ENCODE peak calls at places on chromosomes 5 and 9, in five cellular contexts. One of them, this sample, is unnamed.

GRCh38 chr9:114238919-114239879 is 83.7 kb upstream of the ORM1 start:
- DNase-seq in left lung: peak
- DNase-seq in adrenal gland: peak
- DNase-seq in cardiac muscle cell: peak
- DNase-seq in DND-41: no peak
- DNase-seq in this sample: peak

GRCh38 chr9:116589392-116590354 is 97.4 kb upstream of the TRIM32 start:
- DNase-seq in cardiac muscle cell: no peak
- DNase-seq in DND-41: peak
- DNase-seq in left lung: no peak
- DNase-seq in adrenal gland: no peak
- DNase-seq in this sample: peak

GRCh38 chr5:90113108-90113507 is 296.4 kb downstream of the CETN3 start:
- DNase-seq in cardiac muscle cell: no peak
- DNase-seq in left lung: no peak
- DNase-seq in DND-41: no peak
- DNase-seq in adrenal gland: no peak
- DNase-seq in this sample: no peak

GRCh38 chr9:92289708-92290390 is 3.6 kb downstream of the IARS1 start:
- DNase-seq in DND-41: no peak
- DNase-seq in adrenal gland: no peak
- DNase-seq in left lung: no peak
- DNase-seq in cardiac muscle cell: no peak
- DNase-seq in this sample: no peak

GRCh38 chr9:96567203-96567700 is 52.4 kb downstream of the CDC14B start:
- DNase-seq in adrenal gland: no peak
- DNase-seq in cardiac muscle cell: no peak
- DNase-seq in left lung: no peak
- DNase-seq in DND-41: no peak
- DNase-seq in this sample: peak

GRCh38 chr9:133943036-133943780 is 48.9 kb downstream of the VAV2 start:
- DNase-seq in DND-41: no peak
- DNase-seq in adrenal gland: no peak
- DNase-seq in left lung: peak
- DNase-seq in cardiac muscle cell: no peak
- DNase-seq in this sample: peak

GRCh38 chr5:142364251-142365145 is 39.7 kb upstream of the SPRY4 start:
- DNase-seq in DND-41: no peak
- DNase-seq in adrenal gland: peak
- DNase-seq in cardiac muscle cell: no peak
- DNase-seq in left lung: no peak
- DNase-seq in this sample: peak

GRCh38 chr9:73269430-73270101 is 117.9 kb downstream of the ANXA1 start:
- DNase-seq in left lung: no peak
- DNase-seq in DND-41: no peak
- DNase-seq in cardiac muscle cell: peak
- DNase-seq in adrenal gland: no peak
- DNase-seq in this sample: no peak

GRCh38 chr5:8908055-8908683 is 637.7 kb downstream of the SEMA5A start:
- DNase-seq in cardiac muscle cell: peak
- DNase-seq in adrenal gland: peak
- DNase-seq in DND-41: peak
- DNase-seq in left lung: no peak
- DNase-seq in this sample: peak

GRCh38 chr9:70407081-70407503 is 7.4 kb downstream of the KLF9 start:
- DNase-seq in DND-41: no peak
- DNase-seq in left lung: no peak
- DNase-seq in cardiac muscle cell: no peak
- DNase-seq in adrenal gland: no peak
- DNase-seq in this sample: no peak

GRCh38 chr5:149581931-149582768 is 852 bp downstream of the ARHGEF37 start:
- DNase-seq in DND-41: no peak
- DNase-seq in cardiac muscle cell: peak
- DNase-seq in adrenal gland: no peak
- DNase-seq in left lung: no peak
- DNase-seq in this sample: no peak

GRCh38 chr5:138790684-138791083 is 37.5 kb downstream of the CTNNA1 start:
- DNase-seq in adrenal gland: no peak
- DNase-seq in left lung: no peak
- DNase-seq in DND-41: no peak
- DNase-seq in cardiac muscle cell: no peak
- DNase-seq in this sample: no peak

GRCh38 chr5:158914008-158914407 is 185.7 kb downstream of the EBF1 start:
- DNase-seq in left lung: no peak
- DNase-seq in DND-41: no peak
- DNase-seq in adrenal gland: no peak
- DNase-seq in cardiac muscle cell: no peak
- DNase-seq in this sample: no peak

GRCh38 chr9:108543251-108543768 is 312.5 kb downstream of the ACTL7B start:
- DNase-seq in left lung: no peak
- DNase-seq in DND-41: no peak
- DNase-seq in adrenal gland: no peak
- DNase-seq in cardiac muscle cell: no peak
- DNase-seq in this sample: no peak

GRCh38 chr5:111772456-111772855 is 15.5 kb upstream of the NREP start:
- DNase-seq in DND-41: peak
- DNase-seq in adrenal gland: peak
- DNase-seq in left lung: no peak
- DNase-seq in cardiac muscle cell: no peak
- DNase-seq in this sample: peak

GRCh38 chr5:60458669-60459068 is 241.3 kb downstream of the DEPDC1B start:
- DNase-seq in adrenal gland: no peak
- DNase-seq in cardiac muscle cell: no peak
- DNase-seq in left lung: no peak
- DNase-seq in DND-41: no peak
- DNase-seq in this sample: no peak
- TF ChIP-seq CTCF in adrenal gland: no peak
- TF ChIP-seq CTCF in cardiac muscle cell: no peak
- TF ChIP-seq CTCF in left lung: no peak
- TF ChIP-seq CTCF in DND-41: no peak
- TF ChIP-seq CTCF in this sample: peak

GRCh38 chr5:128081111-128081865 is 2.3 kb upstream of the SLC12A2 start:
- DNase-seq in DND-41: no peak
- DNase-seq in left lung: no peak
- DNase-seq in cardiac muscle cell: no peak
- DNase-seq in adrenal gland: no peak
- DNase-seq in this sample: no peak
- TF ChIP-seq CTCF in DND-41: peak
- TF ChIP-seq CTCF in left lung: peak
- TF ChIP-seq CTCF in cardiac muscle cell: no peak
- TF ChIP-seq CTCF in adrenal gland: no peak
- TF ChIP-seq CTCF in this sample: no peak

GRCh38 chr9:89602978-89603628 is 1.7 kb upstream of the GADD45G start:
- DNase-seq in adrenal gland: peak
- DNase-seq in cardiac muscle cell: peak
- DNase-seq in left lung: peak
- DNase-seq in DND-41: peak
- DNase-seq in this sample: peak

GRCh38 chr9:89604463-89605180 is at the start of gene GADD45G:
- DNase-seq in left lung: peak
- DNase-seq in adrenal gland: peak
- DNase-seq in cardiac muscle cell: peak
- DNase-seq in DND-41: peak
- DNase-seq in this sample: peak

GRCh38 chr9:89605181-89606048 is 603 bp downstream of the GADD45G start:
- DNase-seq in adrenal gland: peak
- DNase-seq in left lung: peak
- DNase-seq in DND-41: peak
- DNase-seq in cardiac muscle cell: peak
- DNase-seq in this sample: peak

GRCh38 chr9:89601856-89602562 is 2.8 kb upstream of the GADD45G start:
- DNase-seq in cardiac muscle cell: no peak
- DNase-seq in DND-41: no peak
- DNase-seq in adrenal gland: peak
- DNase-seq in left lung: no peak
- DNase-seq in this sample: no peak

DNA sequence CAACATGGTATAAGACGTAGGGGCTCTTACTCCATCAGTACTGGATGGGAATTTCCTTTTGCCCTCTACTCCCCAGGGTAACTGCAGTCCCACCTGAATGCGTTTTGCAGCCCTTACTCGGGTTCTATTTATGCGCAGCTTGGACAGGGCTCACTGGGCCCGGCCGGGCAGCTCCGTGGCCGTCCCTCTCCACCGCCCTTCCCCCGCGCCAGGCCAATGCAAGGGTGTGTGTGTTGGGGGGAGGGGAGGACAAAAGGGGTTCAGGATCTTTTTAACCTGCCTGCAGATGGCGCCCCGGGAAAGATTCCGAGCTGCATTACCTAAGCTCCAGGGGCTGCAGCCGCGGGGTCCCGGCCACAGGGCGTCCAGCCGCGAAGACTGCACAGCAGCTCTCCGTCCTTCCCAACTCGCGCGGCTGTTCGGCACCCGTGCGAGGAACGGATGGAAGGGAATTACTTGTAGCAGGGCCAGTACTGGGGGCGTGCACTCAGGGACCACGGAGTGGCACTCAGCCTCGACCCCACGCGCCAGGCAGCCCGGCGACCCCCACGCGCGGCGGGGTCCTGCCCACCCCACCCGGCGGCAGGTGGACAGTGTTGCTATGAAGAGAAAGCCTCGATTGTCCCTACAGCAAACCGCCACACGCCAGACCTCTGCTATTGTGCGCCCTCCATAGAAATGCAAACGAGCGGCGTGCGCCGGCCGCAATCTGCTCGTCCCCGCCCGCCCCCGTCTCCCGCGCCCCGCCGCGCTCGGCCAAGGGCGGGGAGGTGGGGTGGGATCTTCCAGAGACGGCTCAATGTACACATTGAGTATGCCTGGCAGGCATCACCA is 966 bp upstream of the GADD45G start:
- DNase-seq in DND-41: no peak
- DNase-seq in left lung: peak
- DNase-seq in cardiac muscle cell: peak
- DNase-seq in adrenal gland: peak
- DNase-seq in this sample: peak
- TF ChIP-seq CTCF in DND-41: peak
- TF ChIP-seq CTCF in left lung: peak
- TF ChIP-seq CTCF in cardiac muscle cell: peak
- TF ChIP-seq CTCF in adrenal gland: peak
- TF ChIP-seq CTCF in this sample: peak

DNA sequence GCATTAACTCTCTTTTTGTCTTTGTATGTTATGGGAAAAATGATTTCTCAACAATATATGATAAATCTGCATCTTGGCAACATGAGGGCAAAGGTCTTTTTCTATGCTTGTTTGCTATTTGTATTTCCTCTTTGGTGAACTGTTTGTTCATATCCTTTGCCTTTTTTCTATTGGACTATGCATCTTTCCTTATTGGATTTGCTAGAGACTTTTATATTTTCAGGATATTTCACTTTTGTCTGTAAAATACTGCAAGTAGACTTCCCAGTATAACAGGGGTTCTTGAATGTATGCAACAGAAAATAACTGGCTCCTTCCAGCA is 69.4 kb upstream of the SSBP2 start:
- DNase-seq in adrenal gland: no peak
- DNase-seq in cardiac muscle cell: no peak
- DNase-seq in DND-41: no peak
- DNase-seq in left lung: no peak
- DNase-seq in this sample: no peak
- TF ChIP-seq CTCF in adrenal gland: no peak
- TF ChIP-seq CTCF in cardiac muscle cell: no peak
- TF ChIP-seq CTCF in DND-41: no peak
- TF ChIP-seq CTCF in left lung: no peak
- TF ChIP-seq CTCF in this sample: no peak

GRCh38 chr9:121440265-121440664 is 59.4 kb downstream of the GGTA1 start:
- DNase-seq in cardiac muscle cell: peak
- DNase-seq in adrenal gland: no peak
- DNase-seq in left lung: no peak
- DNase-seq in DND-41: no peak
- DNase-seq in this sample: no peak
- TF ChIP-seq CTCF in cardiac muscle cell: peak
- TF ChIP-seq CTCF in adrenal gland: no peak
- TF ChIP-seq CTCF in left lung: no peak
- TF ChIP-seq CTCF in DND-41: no peak
- TF ChIP-seq CTCF in this sample: peak

GRCh38 chr5:69416180-69416579 is 1.3 kb downstream of the MARVELD2 start:
- DNase-seq in left lung: no peak
- DNase-seq in cardiac muscle cell: no peak
- DNase-seq in adrenal gland: no peak
- DNase-seq in DND-41: no peak
- DNase-seq in this sample: no peak

GRCh38 chr5:69416699-69417098 is 1.8 kb downstream of the MARVELD2 start:
- DNase-seq in cardiac muscle cell: no peak
- DNase-seq in DND-41: no peak
- DNase-seq in left lung: no peak
- DNase-seq in adrenal gland: no peak
- DNase-seq in this sample: no peak

GRCh38 chr5:69415584-69415958 is 655 bp downstream of the MARVELD2 start:
- DNase-seq in adrenal gland: no peak
- DNase-seq in DND-41: no peak
- DNase-seq in left lung: no peak
- DNase-seq in cardiac muscle cell: peak
- DNase-seq in this sample: no peak

GRCh38 chr5:69418559-69418958 is 3.6 kb downstream of the MARVELD2 start:
- DNase-seq in cardiac muscle cell: no peak
- DNase-seq in DND-41: no peak
- DNase-seq in adrenal gland: no peak
- DNase-seq in left lung: no peak
- DNase-seq in this sample: no peak

GRCh38 chr5:69414885-69415583 is at the start of gene MARVELD2:
- DNase-seq in left lung: peak
- DNase-seq in DND-41: no peak
- DNase-seq in cardiac muscle cell: peak
- DNase-seq in adrenal gland: peak
- DNase-seq in this sample: no peak
- TF ChIP-seq CTCF in left lung: peak
- TF ChIP-seq CTCF in DND-41: no peak
- TF ChIP-seq CTCF in cardiac muscle cell: peak
- TF ChIP-seq CTCF in adrenal gland: peak
- TF ChIP-seq CTCF in this sample: no peak

GRCh38 chr5:95759005-95759404 is 27.9 kb downstream of the RHOBTB3 start:
- DNase-seq in adrenal gland: no peak
- DNase-seq in left lung: no peak
- DNase-seq in cardiac muscle cell: no peak
- DNase-seq in DND-41: no peak
- DNase-seq in this sample: no peak
- TF ChIP-seq CTCF in adrenal gland: no peak
- TF ChIP-seq CTCF in left lung: no peak
- TF ChIP-seq CTCF in cardiac muscle cell: no peak
- TF ChIP-seq CTCF in DND-41: no peak
- TF ChIP-seq CTCF in this sample: no peak